ENCODE peak calls at places on chromosomes 4 and X, in four cellular contexts. J is GM12891, A is HL-60, T is spleen. K is an unnamed sample.
A peak's percentile ranks its signal among the peaks of the same experiment; 100 is the strongest.

GRCh38 chrX:79263550-79263949 is 103.6 kb downstream of the ITM2A start:
- DNase-seq in J (no peak), A (no peak), T (no peak), K (no peak)

GRCh38 chrX:54173791-54174190 is 9.3 kb downstream of the FAM120C start:
- DNase-seq in J (no peak), A (no peak), T (no peak), K (no peak)

GRCh38 chr4:56892686-56893085 is 15.0 kb upstream of the REST start:
- DNase-seq in J (no peak), A (peak; percentile 40), T (no peak), K (no peak)

GRCh38 chrX:22366166-22366702 is 93.5 kb downstream of the CBLL2 start:
- DNase-seq in J (no peak), A (no peak), T (no peak), K (no peak)

GRCh38 chr4:73822389-73822788 is 14.1 kb upstream of the CXCL6 start:
- DNase-seq in J (no peak), A (no peak), T (no peak), K (no peak)

GRCh38 chr4:3486556-3487270 is 23.6 kb downstream of the DOK7 start:
- DNase-seq in J (no peak), A (no peak), T (no peak), K (no peak)

GRCh38 chr4:3679071-3679825 is 86.9 kb upstream of the ADRA2C start:
- DNase-seq in J (no peak), A (no peak), T (peak; percentile 66), K (no peak)

GRCh38 chr4:174467107-174467506 is 55.2 kb downstream of the HPGD start:
- DNase-seq in J (no peak), A (no peak), T (no peak), K (no peak)

GRCh38 chrX:71671043-71671829 is 3.9 kb downstream of the LOC101059915 start:
- DNase-seq in J (no peak), A (peak; percentile 18), T (peak; percentile 51), K (no peak)

GRCh38 chr4:48290146-48290772 is 20.6 kb upstream of the TEC start:
- DNase-seq in J (no peak), A (peak; percentile 19), T (no peak), K (no peak)

GRCh38 chr4:47749858-47750257 is 88.0 kb downstream of the CORIN start:
- DNase-seq in J (no peak), A (no peak), T (no peak), K (no peak)

GRCh38 chr4:107774681-107775080 is 50.1 kb upstream of the SGMS2 start:
- DNase-seq in J (no peak), A (no peak), T (no peak), K (no peak)

GRCh38 chr4:3250438-3250955 is 1.5 kb downstream of the MSANTD1 start:
- DNase-seq in J (no peak), A (no peak), T (peak; percentile 64), K (no peak)

GRCh38 chr4:27861381-27861787 is 1000.7 kb downstream of the STIM2 start:
- DNase-seq in J (no peak), A (no peak), T (no peak), K (no peak)

GRCh38 chr4:158810487-158811215 is 41.8 kb downstream of the FNIP2 start:
- DNase-seq in J (no peak), A (no peak), T (no peak), K (peak; percentile 61)
- TF ChIP-seq POLR2AphosphoS5 in J (no peak), A (no peak), T (no peak), K (no peak)

GRCh38 chr4:112130903-112131302 is 14.4 kb upstream of the FAM241A start:
- DNase-seq in J (no peak), A (no peak), T (no peak), K (no peak)
- TF ChIP-seq POLR2AphosphoS5 in J (no peak), A (no peak), T (no peak), K (no peak)

GRCh38 chr4:169225058-169225751 is 45.6 kb downstream of the SH3RF1 start:
- DNase-seq in J (no peak), A (no peak), T (no peak), K (peak; percentile 95)

GRCh38 chr4:169220446-169220845 is 50.3 kb downstream of the SH3RF1 start:
- DNase-seq in J (no peak), A (no peak), T (no peak), K (no peak)

GRCh38 chr4:169221662-169222061 is 49.1 kb downstream of the SH3RF1 start:
- DNase-seq in J (no peak), A (no peak), T (no peak), K (no peak)

GRCh38 chr4:169220854-169221311 is 49.9 kb downstream of the SH3RF1 start:
- DNase-seq in J (no peak), A (no peak), T (no peak), K (no peak)

GRCh38 chr4:169222768-169223167 is 48.0 kb downstream of the SH3RF1 start:
- DNase-seq in J (no peak), A (no peak), T (no peak), K (no peak)
- TF ChIP-seq POLR2AphosphoS5 in J (no peak), A (no peak), T (no peak), K (no peak)

DNA sequence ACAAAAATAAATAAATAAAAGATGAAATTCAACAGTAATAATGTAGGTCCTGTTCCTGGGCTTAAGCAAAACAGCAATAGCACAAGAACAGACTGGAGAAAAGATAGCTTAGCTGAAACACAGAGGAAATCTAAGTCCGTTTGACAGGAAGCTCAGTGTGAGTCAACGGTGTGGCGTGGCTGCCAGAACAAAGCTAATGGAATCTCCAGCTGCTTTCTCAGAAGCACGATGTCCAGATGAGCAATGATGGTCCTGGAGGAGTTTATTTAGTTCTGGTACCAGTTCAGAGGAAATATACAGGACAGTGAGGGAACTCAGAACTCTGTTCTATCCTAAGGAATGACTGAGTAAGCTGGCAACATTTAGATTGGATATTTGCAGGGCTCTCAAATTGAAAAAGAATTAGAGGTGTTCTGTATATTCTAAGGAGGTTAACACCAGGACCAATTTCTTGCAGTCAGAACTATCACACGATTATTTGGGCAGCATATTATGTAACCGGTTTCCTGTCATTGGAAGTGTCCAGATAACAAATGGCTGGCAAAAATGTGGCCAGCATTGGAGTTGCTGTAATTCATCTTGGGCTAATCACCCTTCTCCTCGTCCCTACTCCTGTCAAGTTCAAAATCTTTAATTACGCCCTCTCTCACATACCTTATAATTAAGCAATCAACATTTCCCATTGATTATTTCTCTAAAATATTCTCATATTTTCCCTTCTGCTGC is 12.7 kb downstream of the GAB3 start:
- DNase-seq in J (no peak), A (no peak), T (no peak), K (no peak)
- TF ChIP-seq POLR2AphosphoS5 in J (no peak), A (no peak), T (no peak), K (no peak)

GRCh38 chrX:126658447-126658846 is 105.8 kb upstream of the DCAF12L1 start:
- DNase-seq in J (no peak), A (no peak), T (no peak), K (no peak)

DNA sequence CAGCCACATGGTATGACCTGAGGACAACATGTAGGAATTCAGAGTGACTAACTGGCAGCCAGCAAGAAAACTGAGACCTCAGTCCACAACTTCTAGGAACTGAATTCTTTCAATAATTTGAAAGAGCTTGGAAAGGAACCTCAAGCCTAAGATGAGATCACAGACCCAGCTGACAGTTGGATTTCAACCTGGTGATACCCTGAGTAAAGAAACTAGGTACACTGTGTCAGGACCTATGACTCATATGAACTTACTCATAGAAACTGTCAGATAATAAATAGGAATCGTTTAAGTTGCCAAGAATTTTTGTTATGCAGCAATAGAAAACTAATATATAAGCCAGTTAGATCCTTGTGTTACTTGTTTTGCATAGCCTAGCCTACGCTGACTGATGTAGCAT is 102.4 kb upstream of the DCAF12L1 start:
- DNase-seq in J (no peak), A (no peak), T (no peak), K (no peak)
- TF ChIP-seq POLR2AphosphoS5 in J (no peak), A (no peak), T (no peak), K (no peak)

GRCh38 chrX:39487166-39488006 is 610.4 kb downstream of the BCOR start:
- DNase-seq in J (no peak), A (no peak), T (no peak), K (no peak)

GRCh38 chrX:39493168-39493567 is 604.6 kb downstream of the BCOR start:
- DNase-seq in J (no peak), A (no peak), T (no peak), K (no peak)

GRCh38 chrX:39492495-39493162 is 605.1 kb downstream of the BCOR start:
- DNase-seq in J (no peak), A (peak; percentile 64), T (no peak), K (no peak)

GRCh38 chrX:39491548-39492297 is 606.0 kb downstream of the BCOR start:
- DNase-seq in J (no peak), A (peak; percentile 71), T (peak; percentile 79), K (no peak)
- TF ChIP-seq POLR2AphosphoS5 in J (no peak), A (no peak), T (no peak), K (no peak)

GRCh38 chr4:152981842-152982241 is 45.7 kb downstream of the FHDC1 start:
- DNase-seq in J (no peak), A (no peak), T (no peak), K (no peak)

GRCh38 chr4:152981278-152981677 is 45.2 kb downstream of the FHDC1 start:
- DNase-seq in J (no peak), A (no peak), T (peak; percentile 40), K (no peak)

GRCh38 chr4:152983221-152983620 is 47.1 kb downstream of the FHDC1 start:
- DNase-seq in J (no peak), A (no peak), T (no peak), K (no peak)

GRCh38 chr4:152976466-152976761 is 40.3 kb downstream of the FHDC1 start:
- DNase-seq in J (no peak), A (no peak), T (peak; percentile 70), K (no peak)

GRCh38 chr4:152979731-152980330 is 43.7 kb downstream of the FHDC1 start:
- DNase-seq in J (no peak), A (no peak), T (peak; percentile 41), K (no peak)
- TF ChIP-seq POLR2AphosphoS5 in J (no peak), A (no peak), T (no peak), K (no peak)

GRCh38 chr4:139454111-139454600 is at the start of gene RAB33B:
- DNase-seq in J (no peak), A (no peak), T (no peak), K (peak; percentile 38)
- TF ChIP-seq POLR2AphosphoS5 in J (no peak), A (no peak), T (no peak), K (no peak)

DNA sequence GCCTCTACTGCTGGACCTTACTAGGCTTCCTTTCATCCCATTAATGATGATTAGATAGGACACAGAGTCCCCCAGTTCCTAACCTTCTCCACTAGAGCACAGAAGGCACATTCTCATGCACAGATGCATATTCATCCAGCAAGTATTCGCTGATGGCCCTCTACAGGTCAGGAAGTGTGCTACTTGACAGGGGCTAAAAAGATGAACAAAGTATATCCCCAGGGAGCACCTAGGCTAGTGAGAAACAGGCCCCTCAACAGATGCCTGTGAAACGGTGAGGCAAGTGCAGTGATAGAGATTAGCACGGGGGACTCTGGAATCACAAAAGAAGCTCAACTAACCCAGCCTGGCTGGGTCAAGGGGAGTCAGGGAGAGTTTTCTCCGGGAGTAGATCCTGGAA is 95.8 kb downstream of the MGST2 start:
- DNase-seq in J (peak; percentile 7), A (no peak), T (no peak), K (no peak)
- TF ChIP-seq POLR2AphosphoS5 in J (no peak), A (no peak), T (no peak), K (no peak)

GRCh38 chrX:110210417-110211139 is 107.3 kb downstream of the AMMECR1 start:
- DNase-seq in J (no peak), A (no peak), T (no peak), K (no peak)
- TF ChIP-seq POLR2AphosphoS5 in J (no peak), A (no peak), T (no peak), K (no peak)

K was measured in Panc1.